ENCODE peak calls at places on chromosomes 1 and 21, in six cellular contexts. C, U, D, G, W and F are unnamed samples.

GRCh38 chr1:26278303-26278702 is 1.6 kb upstream of the SH3BGRL3 start:
- DNase-seq in G (peak; percentile 87), C (peak; percentile 56), D (no peak), U (peak; percentile 90), W (peak; percentile 93), F (no peak)

GRCh38 chr1:160206421-160207117 is 1.4 kb downstream of the PEA15 start:
- DNase-seq in G (peak; percentile 88), C (no peak), W (peak; percentile 74), D (no peak), U (no peak), F (peak; percentile 79)

GRCh38 chr1:58899581-58900271 is 115.9 kb upstream of the JUN start:
- DNase-seq in U (no peak), W (no peak), D (no peak), C (no peak), G (no peak), F (no peak)

GRCh38 chr1:30526652-30527345 is 196.6 kb downstream of the MATN1 start:
- DNase-seq in D (no peak), W (no peak), G (no peak), U (no peak), C (no peak), F (no peak)

GRCh38 chr1:83033682-83034081 is 965.2 kb downstream of the TTLL7 start:
- DNase-seq in G (no peak), U (no peak), D (no peak), W (peak; percentile 5), C (no peak), F (no peak)

GRCh38 chr1:35559317-35559944 is 1.8 kb downstream of the NCDN start:
- DNase-seq in G (peak; percentile 18), U (no peak), D (no peak), W (no peak), C (no peak), F (no peak)

GRCh38 chr1:8189931-8190483 is 127.9 kb upstream of the SLC45A1 start:
- DNase-seq in U (no peak), C (no peak), D (no peak), W (no peak), G (no peak), F (no peak)

GRCh38 chr21:45579383-45580180 is 37.3 kb upstream of the SLC19A1 start:
- DNase-seq in W (no peak), C (no peak), D (no peak), U (peak; percentile 5), G (no peak), F (no peak)

GRCh38 chr21:29238967-29239289 is 59.8 kb upstream of the BACH1 start:
- DNase-seq in D (no peak), W (peak; percentile 66), G (peak; percentile 65), U (no peak), C (no peak), F (no peak)

GRCh38 chr1:39539252-39539790 is 37.3 kb downstream of the PABPC4 start:
- DNase-seq in D (peak; percentile 76), W (peak; percentile 79), U (peak; percentile 76), G (peak; percentile 86), C (no peak), F (peak; percentile 87)

GRCh38 chr21:38126677-38127271 is 130.0 kb upstream of the KCNJ15 start:
- DNase-seq in W (peak; percentile 30), D (peak; percentile 78), C (no peak), G (peak; percentile 50), U (peak; percentile 45), F (peak; percentile 92)

GRCh38 chr21:38861006-38861405 is 55.3 kb downstream of the ETS2 start:
- DNase-seq in C (no peak), D (no peak), U (no peak), G (peak; percentile 53), W (no peak), F (no peak)

GRCh38 chr21:29943885-29944284 is 4.1 kb upstream of the GRIK1 start:
- DNase-seq in U (no peak), D (no peak), C (no peak), G (no peak), W (no peak), F (peak; percentile 51)

GRCh38 chr21:44773291-44773932 is 28.2 kb downstream of the UBE2G2 start:
- DNase-seq in U (no peak), G (no peak), D (no peak), C (no peak), W (no peak), F (no peak)

GRCh38 chr1:174626031-174627020 is 178.6 kb downstream of the GPR52 start:
- DNase-seq in D (no peak), W (peak; percentile 14), G (peak; percentile 2), C (no peak), U (no peak), F (no peak)

GRCh38 chr1:53123462-53124129 is 18.8 kb downstream of the SLC1A7 start:
- DNase-seq in C (peak; percentile 38), G (peak; percentile 92), D (no peak), W (peak; percentile 87), U (no peak), F (no peak)

GRCh38 chr1:36652586-36652985 is 169.9 kb upstream of the CSF3R start:
- DNase-seq in D (no peak), U (no peak), C (no peak), W (no peak), G (no peak), F (no peak)

GRCh38 chr21:31370893-31371652 is 27.0 kb upstream of the TIAM1 start:
- DNase-seq in D (no peak), W (peak; percentile 62), C (no peak), G (peak; percentile 71), U (no peak), F (peak; percentile 24)

GRCh38 chr1:60668584-60668983 is 413.8 kb upstream of the NFIA start:
- DNase-seq in W (no peak), C (no peak), G (no peak), U (no peak), D (no peak), F (no peak)
- TF ChIP-seq CTCF in W (no peak), C (no peak), G (no peak), U (no peak), D (no peak), F (no peak)

GRCh38 chr1:89780721-89781120 is 40.1 kb upstream of the LRRC8D start:
- DNase-seq in W (peak; percentile 70), C (no peak), D (peak; percentile 26), U (no peak), G (peak; percentile 52), F (no peak)

GRCh38 chr1:89779541-89779940 is 41.3 kb upstream of the LRRC8D start:
- DNase-seq in C (no peak), U (no peak), W (no peak), D (no peak), G (no peak), F (no peak)

GRCh38 chr1:89786628-89787214 is 34.1 kb upstream of the LRRC8D start:
- DNase-seq in C (no peak), U (no peak), D (no peak), G (no peak), W (no peak), F (no peak)

GRCh38 chr1:89781494-89782126 is 39.2 kb upstream of the LRRC8D start:
- DNase-seq in C (no peak), U (no peak), G (no peak), D (no peak), W (no peak), F (no peak)
- H3K4me3 ChIP-seq in C (no peak overlapping the region), U (no peak overlapping the region), G (no peak overlapping the region), D (no peak overlapping the region), W (no peak overlapping the region), F (no peak overlapping the region)

GRCh38 chr21:26293291-26293946 is 122.8 kb upstream of the APP start:
- DNase-seq in D (no peak), C (no peak), G (no peak), U (no peak), W (no peak), F (no peak)
- TF ChIP-seq CTCF in D (no peak), C (no peak), G (no peak), U (no peak), W (no peak), F (no peak)

GRCh38 chr1:200030791-200031190 is 3.3 kb downstream of the NR5A2 start:
- DNase-seq in U (no peak), G (no peak), C (no peak), D (no peak), W (no peak), F (no peak)

GRCh38 chr1:200029624-200030074 is 2.1 kb downstream of the NR5A2 start:
- DNase-seq in C (no peak), U (no peak), W (no peak), G (no peak), D (no peak), F (peak; percentile 85)

GRCh38 chr1:200028586-200029034 is 1.1 kb downstream of the NR5A2 start:
- DNase-seq in W (no peak), U (no peak), G (no peak), D (no peak), C (no peak), F (peak; percentile 57)

GRCh38 chr1:200029035-200029623 is 1.6 kb downstream of the NR5A2 start:
- DNase-seq in W (peak; percentile 41), D (peak; percentile 72), G (peak; percentile 31), U (peak; percentile 59), C (no peak), F (peak; percentile 76)

DNA sequence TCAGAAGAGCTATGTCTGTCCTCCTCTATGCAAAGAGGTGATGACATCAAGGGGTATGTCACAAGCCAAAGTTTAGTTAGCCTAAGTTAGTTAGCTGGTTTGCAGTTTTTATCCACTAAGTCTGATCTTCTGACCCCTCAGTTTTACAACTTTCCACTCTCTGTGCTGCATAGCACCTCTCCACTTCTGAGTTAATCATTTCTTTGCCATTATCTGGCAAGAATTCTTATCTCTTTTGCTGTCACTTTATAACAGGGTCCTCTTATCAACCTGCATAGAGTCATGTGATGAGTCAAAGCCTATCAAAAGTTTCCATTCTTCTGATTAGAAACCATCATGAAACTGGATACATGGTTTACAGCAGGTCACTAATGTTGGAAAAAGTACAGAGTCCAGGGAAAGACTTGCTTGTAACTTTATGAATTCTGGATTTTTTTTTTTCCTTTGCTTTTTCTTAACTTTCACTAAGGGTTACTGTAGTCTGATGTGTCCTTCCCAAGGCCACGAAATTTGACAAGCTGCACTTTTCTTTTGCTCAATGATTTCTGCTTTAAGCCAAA is at the start of gene NR5A2:
- DNase-seq in U (no peak), D (no peak), C (no peak), G (no peak), W (no peak), F (no peak)
- H3K4me3 ChIP-seq in U (peak within 1 kb of the TSS; percentile 60), D (peak within 1 kb of the TSS; percentile 63), C (no peak within 1 kb of the TSS), G (no peak within 1 kb of the TSS), W (no peak within 1 kb of the TSS), F (peak within 1 kb of the TSS; percentile 90)

GRCh38 chr1:54575161-54575560 is 27.1 kb downstream of the ACOT11 start:
- DNase-seq in U (no peak), W (no peak), G (no peak), C (no peak), D (no peak), F (peak; percentile 67)
- TF ChIP-seq CTCF in U (no peak), W (no peak), G (no peak), C (no peak), D (no peak), F (peak; percentile 72)

DNA sequence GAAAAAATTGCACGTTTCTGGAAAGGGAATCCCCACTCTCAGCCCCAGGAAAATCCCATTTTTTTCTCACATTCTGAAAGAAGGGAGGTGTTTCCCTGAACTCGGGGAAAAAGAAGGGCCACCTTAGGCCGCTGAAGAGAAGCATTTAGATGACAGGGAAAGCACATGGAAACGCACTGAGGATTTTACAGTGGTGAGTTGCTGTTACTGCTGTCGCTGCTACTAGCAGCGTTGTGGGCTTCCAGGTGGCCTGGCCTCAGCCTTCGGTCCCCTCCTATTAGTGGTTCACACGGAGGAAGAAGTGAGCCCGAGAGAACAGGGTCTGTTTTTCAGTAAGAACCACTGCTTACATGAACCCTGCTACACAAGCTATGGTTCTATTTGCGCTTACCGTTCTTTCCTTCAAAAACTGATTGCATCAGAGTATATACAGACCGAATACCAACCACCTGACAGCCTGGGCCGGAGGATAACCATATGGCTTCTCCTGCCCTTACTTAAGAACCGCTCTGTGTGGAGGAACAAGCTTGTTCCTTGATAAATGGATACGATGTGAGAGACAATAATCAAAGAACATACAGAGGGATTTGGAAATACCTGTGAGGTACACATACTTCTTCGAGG is 986 bp upstream of the KCNT2 start:
- DNase-seq in G (no peak), C (no peak), D (no peak), W (peak; percentile 38), U (no peak), F (peak; percentile 86)
- H3K4me3 ChIP-seq in G (peak overlapping the region; percentile 58), C (peak overlapping the region; percentile 54), D (no peak overlapping the region), W (peak overlapping the region; percentile 59), U (peak overlapping the region; percentile 57), F (peak overlapping the region; percentile 99)